ENCODE peak calls at places on chromosomes 13 and 19, in four cellular contexts. V is K562, Q is GM12878, B is H1. P is an unnamed sample.

GRCh38 chr19:36605839-36606478 is 846 bp downstream of the ZNF382 start:
- DNase-seq in V (no peak), B (no peak), Q (peak; percentile 19), P (no peak)

GRCh38 chr13:92433386-92433785 is 793.2 kb upstream of the GPC6 start:
- DNase-seq in V (no peak), Q (no peak), B (no peak), P (no peak)

GRCh38 chr13:66994498-66995365 is 235.4 kb downstream of the PCDH9 start:
- DNase-seq in Q (peak; percentile 13), B (no peak), V (no peak), P (no peak)

GRCh38 chr19:40283414-40284250 is 1.5 kb downstream of the AKT2 start:
- DNase-seq in B (no peak), Q (no peak), V (no peak), P (peak; percentile 9)

GRCh38 chr13:22285867-22286632 is 615.2 kb downstream of the FGF9 start:
- DNase-seq in V (no peak), Q (no peak), B (no peak), P (no peak)

GRCh38 chr19:10191347-10191746 is 3.4 kb downstream of the DNMT1 start:
- DNase-seq in B (no peak), V (no peak), Q (no peak), P (no peak)

GRCh38 chr13:100394005-100394695 is 194.4 kb downstream of the GGACT start:
- DNase-seq in Q (peak; percentile 51), V (no peak), B (no peak), P (peak; percentile 17)

GRCh38 chr13:46893820-46894533 is 2.9 kb downstream of the HTR2A start:
- DNase-seq in B (peak; percentile 10), V (peak; percentile 82), Q (peak; percentile 11), P (peak; percentile 88)

GRCh38 chr13:73216381-73216831 is 157.6 kb downstream of the KLF5 start:
- DNase-seq in B (no peak), Q (no peak), V (no peak), P (no peak)
- TF ChIP-seq NRF1 in B (no peak), Q (no peak), V (no peak), P (no peak)

DNA sequence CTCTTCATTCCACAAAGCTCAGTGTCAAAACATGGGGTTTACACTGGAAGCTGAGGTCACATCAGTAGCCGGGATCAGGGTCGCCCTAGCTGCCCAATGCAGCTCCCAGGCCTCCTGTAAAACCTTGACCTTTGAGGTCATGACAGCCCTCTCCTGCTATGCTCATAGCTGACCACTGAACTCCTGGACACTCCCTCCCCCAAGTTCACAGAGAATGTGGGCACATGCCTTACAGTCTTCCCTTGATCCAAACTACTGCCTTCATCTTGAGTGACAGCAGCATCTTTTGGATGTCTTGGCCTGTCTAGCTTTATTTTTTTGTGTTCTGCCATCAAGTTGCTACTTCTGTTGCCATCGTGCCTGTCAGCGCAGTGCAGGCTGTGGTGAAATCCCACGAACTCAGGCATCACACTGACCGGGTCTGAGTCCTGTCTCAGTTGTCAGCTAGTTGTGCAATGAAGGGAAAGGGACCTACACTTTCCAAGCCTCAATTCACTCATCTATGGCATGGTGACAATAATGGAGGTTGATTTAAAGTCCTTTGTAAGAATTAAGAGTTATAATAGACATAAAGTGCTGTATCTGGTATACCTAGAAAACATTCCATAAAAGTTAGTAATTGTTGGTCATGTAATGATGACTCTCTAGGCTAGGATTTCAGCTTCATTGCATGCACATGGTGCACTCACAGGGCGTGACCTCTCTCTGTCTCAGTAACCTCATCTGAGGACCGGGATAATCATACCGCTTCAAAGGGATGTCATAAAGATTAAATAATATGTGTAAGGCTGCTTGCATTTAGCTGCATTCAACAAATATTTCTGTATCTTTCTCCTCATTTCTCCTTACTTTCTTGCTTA is 16.5 kb upstream of the ALOX5AP start:
- DNase-seq in B (no peak), V (no peak), Q (no peak), P (no peak)
- TF ChIP-seq NRF1 in B (no peak), V (no peak), Q (no peak), P (no peak)

GRCh38 chr13:112132142-112132541 is 65.2 kb downstream of the SOX1 start:
- DNase-seq in V (no peak), B (no peak), Q (no peak), P (no peak)

GRCh38 chr13:112132619-112133018 is 65.7 kb downstream of the SOX1 start:
- DNase-seq in B (no peak), Q (no peak), V (no peak), P (no peak)

GRCh38 chr13:112136095-112136494 is 69.1 kb downstream of the SOX1 start:
- DNase-seq in V (no peak), Q (no peak), B (no peak), P (no peak)

GRCh38 chr13:112133489-112134149 is 66.7 kb downstream of the SOX1 start:
- DNase-seq in V (no peak), Q (no peak), B (no peak), P (no peak)

DNA sequence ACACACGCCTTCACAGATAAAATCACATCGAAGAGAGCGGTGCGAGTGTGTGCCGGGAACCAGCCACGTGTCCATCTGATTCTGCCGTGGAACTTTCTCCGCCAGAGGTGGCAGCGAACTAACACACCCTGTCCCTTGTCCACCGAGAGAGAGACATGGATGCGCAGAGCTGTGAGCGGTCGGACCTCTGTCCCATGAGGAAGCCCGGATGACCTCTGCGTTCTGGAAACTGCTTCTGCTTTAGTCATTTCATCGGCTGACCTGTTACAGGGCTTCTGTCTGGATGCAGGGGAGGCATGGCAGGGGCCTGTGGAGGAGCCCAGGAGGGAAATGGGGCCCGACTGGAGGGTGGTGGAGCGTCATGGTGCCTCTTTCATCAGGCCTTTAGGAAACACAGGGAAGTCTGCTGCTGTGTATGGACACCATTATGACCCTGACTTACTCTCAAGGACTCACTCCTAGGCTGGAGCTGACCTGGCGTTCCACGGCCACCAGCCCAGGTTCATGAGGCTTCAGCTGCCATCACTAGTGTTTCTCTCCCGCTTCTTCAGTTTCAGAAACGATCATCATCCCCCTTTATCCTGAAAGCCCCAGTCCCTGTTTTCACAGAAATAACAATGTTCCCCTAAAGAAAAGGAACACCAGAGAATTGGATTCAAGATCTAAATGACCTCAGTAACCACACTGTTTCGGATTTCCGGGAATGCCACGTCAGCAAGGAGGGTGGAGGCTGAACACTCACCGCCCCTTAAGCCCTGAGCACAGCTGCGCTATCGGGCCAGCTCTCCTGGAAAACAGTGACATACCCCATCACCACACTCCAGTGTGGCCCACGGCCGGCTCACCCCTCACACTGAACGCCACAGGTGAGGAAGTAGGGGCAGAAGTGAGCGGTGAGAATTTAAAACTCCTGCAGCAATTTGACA is 67.5 kb downstream of the SOX1 start:
- DNase-seq in B (no peak), V (peak; percentile 17), Q (no peak), P (no peak)
- TF ChIP-seq NRF1 in B (no peak), V (no peak), Q (no peak), P (no peak)

DNA sequence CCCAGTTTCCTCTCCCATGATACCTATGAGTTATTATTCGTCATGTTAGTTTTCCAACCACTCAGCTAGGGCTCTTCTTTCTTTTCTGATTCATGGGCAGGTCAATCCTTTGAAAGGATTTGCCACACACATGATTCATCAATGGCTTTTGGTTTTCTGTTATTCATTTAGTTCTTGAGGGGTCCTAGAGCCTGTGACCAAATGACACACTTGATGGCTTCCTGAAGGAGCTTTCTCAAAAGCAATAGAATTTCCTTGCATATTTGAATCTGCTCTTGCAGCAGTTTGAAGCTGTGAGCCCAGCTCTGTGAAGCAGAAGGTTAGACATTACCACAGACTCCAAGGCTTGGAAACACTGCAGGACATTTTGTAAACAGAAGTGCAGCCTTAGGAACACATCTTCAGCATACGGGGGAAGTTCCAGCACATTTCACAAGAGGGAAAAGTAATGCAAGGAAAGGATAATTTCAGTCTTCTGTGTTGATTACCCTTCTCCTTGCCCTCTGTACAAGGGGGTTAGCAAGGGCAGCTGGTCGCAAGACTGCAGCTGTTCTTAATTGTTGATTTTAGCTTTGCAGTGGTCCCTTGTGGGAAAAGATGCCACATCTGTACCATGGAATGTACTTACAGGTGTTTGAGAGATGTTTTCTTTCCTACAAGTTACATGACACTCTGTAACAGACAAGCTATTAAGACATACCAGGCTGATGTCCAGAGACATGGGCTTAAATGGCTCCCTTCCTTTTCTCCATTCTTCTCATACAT is 338.6 kb downstream of the KCNRG start:
- DNase-seq in V (no peak), B (no peak), Q (no peak), P (no peak)
- TF ChIP-seq NRF1 in V (no peak), B (no peak), Q (no peak), P (no peak)

GRCh38 chr13:95411641-95412040 is 110.4 kb upstream of the ABCC4 start:
- DNase-seq in Q (no peak), B (no peak), V (no peak), P (no peak)
- TF ChIP-seq NRF1 in Q (no peak), B (no peak), V (no peak), P (no peak)

GRCh38 chr19:42282036-42282762 is 13.1 kb downstream of the CIC start:
- DNase-seq in B (no peak), Q (no peak), V (no peak), P (no peak)
- TF ChIP-seq NRF1 in B (no peak), Q (no peak), V (no peak), P (no peak)

GRCh38 chr13:20716951-20717350 is 13.5 kb downstream of the IL17D start:
- DNase-seq in V (no peak), Q (no peak), B (no peak), P (no peak)

GRCh38 chr13:20714161-20714560 is 10.7 kb downstream of the IL17D start:
- DNase-seq in V (no peak), B (no peak), Q (no peak), P (no peak)

GRCh38 chr13:20714563-20715339 is 11.3 kb downstream of the IL17D start:
- DNase-seq in B (no peak), V (no peak), Q (no peak), P (no peak)

GRCh38 chr13:20713751-20714150 is 10.3 kb downstream of the IL17D start:
- DNase-seq in V (no peak), Q (no peak), B (no peak), P (no peak)

GRCh38 chr13:20715340-20715732 is 11.8 kb downstream of the IL17D start:
- DNase-seq in B (no peak), Q (no peak), V (no peak), P (no peak)
- TF ChIP-seq NRF1 in B (no peak), Q (no peak), V (no peak), P (no peak)

GRCh38 chr19:29076161-29076560 is 136.8 kb downstream of the UQCRFS1 start:
- DNase-seq in V (no peak), Q (no peak), B (no peak), P (no peak)

GRCh38 chr19:29075149-29075548 is 137.8 kb downstream of the UQCRFS1 start:
- DNase-seq in V (no peak), Q (no peak), B (no peak), P (no peak)

GRCh38 chr19:29076963-29077362 is 136.0 kb downstream of the UQCRFS1 start:
- DNase-seq in Q (no peak), V (no peak), B (no peak), P (no peak)

GRCh38 chr19:29083863-29084262 is 129.1 kb downstream of the UQCRFS1 start:
- DNase-seq in B (no peak), V (no peak), Q (no peak), P (no peak)

DNA sequence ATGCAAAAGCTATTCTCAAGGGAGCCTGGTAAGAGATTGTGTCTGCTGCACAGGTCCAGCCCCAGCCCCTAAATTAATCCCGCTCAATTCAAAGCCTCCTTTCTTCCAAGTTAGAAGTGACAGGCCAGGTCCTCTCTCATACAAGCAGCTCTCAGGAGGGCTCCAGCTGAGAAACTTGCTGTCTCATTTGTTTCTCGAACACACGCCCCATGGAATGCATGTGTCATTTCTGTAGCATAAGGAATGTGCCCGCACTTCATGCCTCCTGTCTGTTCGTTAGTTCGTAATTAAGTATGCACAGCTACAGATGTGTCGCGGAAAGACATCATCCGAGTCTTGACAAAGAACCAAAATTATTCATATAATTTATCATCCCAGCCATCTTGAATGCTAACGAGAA is 133.6 kb downstream of the UQCRFS1 start:
- DNase-seq in Q (no peak), V (no peak), B (no peak), P (no peak)
- TF ChIP-seq NRF1 in Q (no peak), V (no peak), B (no peak), P (no peak)

P was measured in SK-N-SH.